ENCODE peak calls at places on chromosomes 5 and 9, in ten cellular contexts. S is cardiac fibroblast; V is mesothelial cell of epicardium; Q is left cardiac atrium; J is uterus; P is EL; G is stimulated activated CD8-positive, alpha-beta memory T cell treated with anti-CD3 and anti-CD28 coated beads, Interleukin-15, amount 100 ng/mL, for 4 hours; B is aorta; C is Jurkat, Clone E6-1; X is activated naive CD4-positive, alpha-beta T cell. O is an unnamed sample.

GRCh38 chr5:157219491-157220271 is 39.0 kb downstream of the ITK start:
- DNase-seq in X (no peak), P (no peak), V (no peak), J (no peak), G (no peak), B (no peak), C (no peak), Q (no peak), S (peak; percentile 6), O (no peak)

GRCh38 chr5:3131161-3131560 is 379.7 kb upstream of the IRX2 start:
- DNase-seq in S (no peak), V (no peak), X (no peak), C (no peak), B (no peak), Q (no peak), G (no peak), P (no peak), J (no peak), O (no peak)

GRCh38 chr5:32230356-32231099 is 56.4 kb upstream of the GOLPH3 start:
- DNase-seq in J (no peak), B (peak; percentile 62), X (no peak), V (no peak), C (no peak), S (no peak), Q (no peak), G (no peak), P (no peak), O (no peak)

GRCh38 chr5:11383506-11384095 is 520.6 kb downstream of the CTNND2 start:
- DNase-seq in S (no peak), X (no peak), G (no peak), C (no peak), V (no peak), B (no peak), Q (no peak), J (no peak), P (no peak), O (no peak)

GRCh38 chr5:89338935-89339334 is 456.0 kb upstream of the MEF2C start:
- DNase-seq in J (no peak), G (no peak), V (no peak), P (peak; percentile 61), C (no peak), S (peak; percentile 70), X (no peak), Q (no peak), B (no peak), O (no peak)

GRCh38 chr5:144125163-144125726 is 45.2 kb downstream of the YIPF5 start:
- DNase-seq in V (no peak), C (no peak), Q (no peak), G (no peak), S (peak; percentile 69), J (no peak), B (no peak), P (no peak), X (no peak), O (no peak)

GRCh38 chr5:144583493-144584154 is 413.0 kb downstream of the KCTD16 start:
- DNase-seq in P (no peak), X (no peak), C (no peak), Q (no peak), S (no peak), B (no peak), V (no peak), G (no peak), J (no peak), O (peak; percentile 77)

GRCh38 chr5:15266841-15267240 is 233.1 kb upstream of the FBXL7 start:
- DNase-seq in B (no peak), S (no peak), G (no peak), Q (no peak), X (no peak), P (no peak), J (no peak), V (no peak), C (no peak), O (no peak)

GRCh38 chr5:58245479-58245845 is 214.4 kb downstream of the PLK2 start:
- DNase-seq in C (no peak), V (no peak), P (no peak), S (no peak), J (peak; percentile 22), G (no peak), Q (no peak), B (no peak), X (no peak), O (no peak)

GRCh38 chr9:7782390-7783120 is 17.0 kb downstream of the DMAC1 start:
- DNase-seq in S (no peak), V (no peak), C (no peak), X (no peak), J (no peak), Q (no peak), B (no peak), P (no peak), G (no peak), O (no peak)

GRCh38 chr9:109331353-109331752 is 10.5 kb upstream of the EPB41L4B start:
- DNase-seq in V (no peak), S (peak; percentile 84), X (no peak), Q (peak; percentile 39), J (no peak), C (no peak), P (peak; percentile 37), G (no peak), B (peak; percentile 65), O (no peak)

GRCh38 chr5:10702040-10702629 is 58.9 kb downstream of the DAP start:
- DNase-seq in P (peak; percentile 99), X (no peak), C (no peak), J (no peak), S (peak; percentile 78), Q (peak; percentile 47), V (no peak), G (no peak), B (peak; percentile 66), O (no peak)

GRCh38 chr5:32942225-32942989 is 231.3 kb downstream of the NPR3 start:
- DNase-seq in B (no peak), J (no peak), V (no peak), C (peak; percentile 64), X (no peak), P (peak; percentile 35), S (peak; percentile 15), Q (no peak), G (no peak), O (no peak)

GRCh38 chr5:142816577-142816976 is 46.4 kb downstream of the ARHGAP26 start:
- DNase-seq in X (no peak), Q (peak; percentile 76), S (peak; percentile 69), C (no peak), V (no peak), J (no peak), G (no peak), B (peak; percentile 91), P (peak; percentile 70), O (no peak)

GRCh38 chr9:89372230-89372816 is 54.0 kb downstream of the SECISBP2 start:
- DNase-seq in Q (no peak), C (no peak), V (no peak), X (no peak), B (no peak), P (peak; percentile 4), G (no peak), S (no peak), J (no peak), O (no peak)

GRCh38 chr5:123875444-123876264 is 363.7 kb downstream of the CSNK1G3 start:
- DNase-seq in B (no peak), C (no peak), V (no peak), P (no peak), J (no peak), G (no peak), S (peak; percentile 23), X (no peak), Q (peak; percentile 29), O (peak; percentile 43)

GRCh38 chr5:14195588-14195987 is 52.4 kb downstream of the TRIO start:
- DNase-seq in X (no peak), S (no peak), V (no peak), B (no peak), J (no peak), Q (no peak), P (no peak), G (no peak), C (no peak), O (no peak)

GRCh38 chr9:37650299-37650872 is 368 bp upstream of the FRMPD1 start:
- DNase-seq in P (no peak), B (no peak), C (no peak), G (no peak), X (no peak), Q (no peak), V (no peak), J (no peak), S (no peak), O (no peak)

GRCh38 chr5:149002761-149003689 is 59.8 kb downstream of the SH3TC2 start:
- DNase-seq in X (no peak), P (peak; percentile 82), G (no peak), S (peak; percentile 33), J (no peak), C (no peak), Q (no peak), V (no peak), B (no peak), O (no peak)

GRCh38 chr9:124350485-124351263 is 64.6 kb downstream of the PSMB7 start:
- DNase-seq in S (no peak), B (peak; percentile 29), C (no peak), J (no peak), X (no peak), P (no peak), G (no peak), V (no peak), Q (no peak), O (no peak)

GRCh38 chr9:16708638-16709435 is 161.6 kb downstream of the BNC2 start:
- DNase-seq in S (peak; percentile 37), B (no peak), V (no peak), C (no peak), J (no peak), X (no peak), G (no peak), P (no peak), Q (no peak), O (no peak)

GRCh38 chr5:74762599-74762998 is 4.3 kb downstream of the GFM2 start:
- DNase-seq in B (no peak), X (no peak), P (peak; percentile 91), C (no peak), J (no peak), V (no peak), G (no peak), S (peak; percentile 25), Q (no peak), O (no peak)

GRCh38 chr9:127694890-127695735 is 11.7 kb upstream of the CFAP157 start:
- DNase-seq in J (no peak), S (no peak), G (no peak), C (no peak), V (no peak), X (no peak), B (no peak), Q (no peak), P (peak; percentile 55), O (no peak)

GRCh38 chr9:109640232-109641078 is 139.5 kb upstream of the PALM2AKAP2 start:
- DNase-seq in S (peak; percentile 34), J (peak; percentile 15), B (peak; percentile 70), V (peak; percentile 71), C (no peak), Q (peak; percentile 69), X (no peak), P (peak; percentile 45), G (no peak), O (peak; percentile 37)

GRCh38 chr9:97220894-97221477 is 86.5 kb upstream of the CCDC180 start:
- DNase-seq in P (no peak), Q (no peak), J (no peak), G (no peak), B (no peak), X (no peak), V (no peak), S (no peak), C (no peak), O (no peak)

GRCh38 chr5:168031614-168032013 is 259.8 kb upstream of the WWC1 start:
- DNase-seq in J (no peak), P (no peak), X (no peak), B (no peak), V (no peak), G (no peak), Q (no peak), S (no peak), C (no peak), O (no peak)

GRCh38 chr9:133160742-133161541 is 2.8 kb downstream of the GBGT1 start:
- DNase-seq in G (no peak), J (peak; percentile 67), Q (peak; percentile 67), B (peak; percentile 76), C (no peak), X (no peak), V (no peak), P (peak; percentile 65), S (peak; percentile 87), O (peak; percentile 10)

GRCh38 chr5:43428034-43428712 is 16.0 kb upstream of the CCL28 start:
- DNase-seq in Q (no peak), G (no peak), X (no peak), P (peak; percentile 62), S (peak; percentile 29), J (no peak), V (no peak), B (no peak), C (no peak), O (no peak)